ENCODE peak calls at places on chromosome 4, in five cellular contexts. S is hepatic stellate cell; H is esophagus squamous epithelium; U is stimulated activated CD8-positive, alpha-beta memory T cell treated with anti-CD3 and anti-CD28 coated beads, Interleukin-7, amount 100 ng/mL, for 4 hours; Y is H7. D is an unnamed sample.

GRCh38 chr4:107006218-107006617 is 29.9 kb downstream of the DKK2 start:
- DNase-seq in S (no peak), H (no peak), U (no peak), Y (no peak), D (no peak)

GRCh38 chr4:79232555-79232954 is 93.3 kb downstream of the NAA11 start:
- DNase-seq in S (no peak), H (no peak), U (no peak), Y (no peak), D (no peak)

GRCh38 chr4:10173039-10173753 is 56.6 kb upstream of the WDR1 start:
- DNase-seq in S (no peak), H (no peak), U (no peak), Y (no peak), D (no peak)

GRCh38 chr4:187070740-187071139 is 347.1 kb upstream of the FAT1 start:
- DNase-seq in S (no peak), H (no peak), U (no peak), Y (no peak), D (no peak)

GRCh38 chr4:44869222-44869882 is 143.0 kb upstream of the GNPDA2 start:
- DNase-seq in S (no peak), H (no peak), U (no peak), Y (peak), D (no peak)

GRCh38 chr4:65046496-65047101 is 623.7 kb downstream of the EPHA5 start:
- DNase-seq in S (no peak), H (no peak), U (no peak), Y (no peak), D (no peak)

GRCh38 chr4:25814323-25814722 is 48.5 kb downstream of the SEL1L3 start:
- DNase-seq in S (peak), H (no peak), U (no peak), Y (no peak), D (no peak)

GRCh38 chr4:7637971-7638370 is 203.2 kb upstream of the PSAPL1 start:
- DNase-seq in S (no peak), H (no peak), U (no peak), Y (no peak), D (no peak)